ENCODE peak calls at places on chromosomes 3 and 15, in eight cellular contexts. One of them, this sample, is unnamed.

GRCh38 chr3:21551019-21551418 is 200.0 kb downstream of the ZNF385D start:
- DNase-seq in cardiac septum: no peak
- DNase-seq in activated CD8-positive, alpha-beta memory T cell treated with anti-CD3 and anti-CD28 coated beads, Interleukin-2, amount 10 ng/mL, durations not matched to agents 7 days and 5 days: no peak
- DNase-seq in esophagus squamous epithelium: no peak
- DNase-seq in GM12892: no peak
- DNase-seq in COR-L47: no peak
- DNase-seq in NCI-H1436 treated with DMSO at 0.1 percent for 48 hours: no peak
- DNase-seq in NAMALWA: no peak
- DNase-seq in this sample: no peak

GRCh38 chr15:70127288-70127746 is 29.6 kb upstream of the TLE3 start:
- DNase-seq in NCI-H1436 treated with DMSO at 0.1 percent for 48 hours: no peak
- DNase-seq in esophagus squamous epithelium: no peak
- DNase-seq in COR-L47: no peak
- DNase-seq in NAMALWA: peak
- DNase-seq in GM12892: no peak
- DNase-seq in activated CD8-positive, alpha-beta memory T cell treated with anti-CD3 and anti-CD28 coated beads, Interleukin-2, amount 10 ng/mL, durations not matched to agents 7 days and 5 days: no peak
- DNase-seq in cardiac septum: no peak
- DNase-seq in this sample: no peak

GRCh38 chr3:146222204-146223046 is 28.5 kb downstream of the PLSCR4 start:
- DNase-seq in cardiac septum: no peak
- DNase-seq in activated CD8-positive, alpha-beta memory T cell treated with anti-CD3 and anti-CD28 coated beads, Interleukin-2, amount 10 ng/mL, durations not matched to agents 7 days and 5 days: no peak
- DNase-seq in NAMALWA: no peak
- DNase-seq in GM12892: no peak
- DNase-seq in COR-L47: no peak
- DNase-seq in NCI-H1436 treated with DMSO at 0.1 percent for 48 hours: no peak
- DNase-seq in esophagus squamous epithelium: no peak
- DNase-seq in this sample: no peak

GRCh38 chr15:63227689-63228088 is 38.3 kb downstream of the RAB8B start:
- DNase-seq in esophagus squamous epithelium: no peak
- DNase-seq in NCI-H1436 treated with DMSO at 0.1 percent for 48 hours: no peak
- DNase-seq in activated CD8-positive, alpha-beta memory T cell treated with anti-CD3 and anti-CD28 coated beads, Interleukin-2, amount 10 ng/mL, durations not matched to agents 7 days and 5 days: no peak
- DNase-seq in COR-L47: no peak
- DNase-seq in GM12892: no peak
- DNase-seq in cardiac septum: no peak
- DNase-seq in NAMALWA: no peak
- DNase-seq in this sample: no peak

GRCh38 chr3:183815951-183816475 is 9.4 kb downstream of the MAP6D1 start:
- DNase-seq in GM12892: no peak
- DNase-seq in NCI-H1436 treated with DMSO at 0.1 percent for 48 hours: no peak
- DNase-seq in activated CD8-positive, alpha-beta memory T cell treated with anti-CD3 and anti-CD28 coated beads, Interleukin-2, amount 10 ng/mL, durations not matched to agents 7 days and 5 days: no peak
- DNase-seq in esophagus squamous epithelium: no peak
- DNase-seq in COR-L47: no peak
- DNase-seq in cardiac septum: no peak
- DNase-seq in NAMALWA: peak
- DNase-seq in this sample: no peak

GRCh38 chr3:51642462-51642861 is 28.6 kb upstream of the TEX264 start:
- DNase-seq in NCI-H1436 treated with DMSO at 0.1 percent for 48 hours: no peak
- DNase-seq in cardiac septum: no peak
- DNase-seq in esophagus squamous epithelium: no peak
- DNase-seq in GM12892: no peak
- DNase-seq in COR-L47: no peak
- DNase-seq in NAMALWA: peak
- DNase-seq in activated CD8-positive, alpha-beta memory T cell treated with anti-CD3 and anti-CD28 coated beads, Interleukin-2, amount 10 ng/mL, durations not matched to agents 7 days and 5 days: no peak
- DNase-seq in this sample: no peak

GRCh38 chr3:184355261-184356012 is 6.0 kb downstream of the CLCN2 start:
- DNase-seq in GM12892: no peak
- DNase-seq in NAMALWA: no peak
- DNase-seq in NCI-H1436 treated with DMSO at 0.1 percent for 48 hours: no peak
- DNase-seq in cardiac septum: no peak
- DNase-seq in activated CD8-positive, alpha-beta memory T cell treated with anti-CD3 and anti-CD28 coated beads, Interleukin-2, amount 10 ng/mL, durations not matched to agents 7 days and 5 days: no peak
- DNase-seq in COR-L47: no peak
- DNase-seq in esophagus squamous epithelium: no peak
- DNase-seq in this sample: no peak

GRCh38 chr3:174767406-174767805 is 91.7 kb upstream of the NAALADL2 start:
- DNase-seq in esophagus squamous epithelium: no peak
- DNase-seq in COR-L47: no peak
- DNase-seq in NCI-H1436 treated with DMSO at 0.1 percent for 48 hours: no peak
- DNase-seq in activated CD8-positive, alpha-beta memory T cell treated with anti-CD3 and anti-CD28 coated beads, Interleukin-2, amount 10 ng/mL, durations not matched to agents 7 days and 5 days: no peak
- DNase-seq in cardiac septum: no peak
- DNase-seq in GM12892: no peak
- DNase-seq in NAMALWA: no peak
- DNase-seq in this sample: no peak

GRCh38 chr15:51726302-51727073 is 11.0 kb downstream of the LYSMD2 start:
- DNase-seq in NAMALWA: peak
- DNase-seq in GM12892: no peak
- DNase-seq in esophagus squamous epithelium: no peak
- DNase-seq in activated CD8-positive, alpha-beta memory T cell treated with anti-CD3 and anti-CD28 coated beads, Interleukin-2, amount 10 ng/mL, durations not matched to agents 7 days and 5 days: peak
- DNase-seq in NCI-H1436 treated with DMSO at 0.1 percent for 48 hours: peak
- DNase-seq in COR-L47: peak
- DNase-seq in cardiac septum: peak
- DNase-seq in this sample: no peak

GRCh38 chr15:46946953-46947352 is 770.4 kb upstream of the SEMA6D start:
- DNase-seq in esophagus squamous epithelium: no peak
- DNase-seq in NCI-H1436 treated with DMSO at 0.1 percent for 48 hours: no peak
- DNase-seq in cardiac septum: no peak
- DNase-seq in COR-L47: peak
- DNase-seq in NAMALWA: no peak
- DNase-seq in GM12892: no peak
- DNase-seq in activated CD8-positive, alpha-beta memory T cell treated with anti-CD3 and anti-CD28 coated beads, Interleukin-2, amount 10 ng/mL, durations not matched to agents 7 days and 5 days: no peak
- DNase-seq in this sample: no peak

GRCh38 chr3:150544726-150545125 is 1.6 kb downstream of the SERP1 start:
- DNase-seq in NCI-H1436 treated with DMSO at 0.1 percent for 48 hours: no peak
- DNase-seq in GM12892: no peak
- DNase-seq in activated CD8-positive, alpha-beta memory T cell treated with anti-CD3 and anti-CD28 coated beads, Interleukin-2, amount 10 ng/mL, durations not matched to agents 7 days and 5 days: no peak
- DNase-seq in esophagus squamous epithelium: no peak
- DNase-seq in NAMALWA: no peak
- DNase-seq in COR-L47: no peak
- DNase-seq in cardiac septum: no peak
- DNase-seq in this sample: no peak

GRCh38 chr3:138180375-138181029 is 5.8 kb upstream of the DBR1 start:
- DNase-seq in esophagus squamous epithelium: no peak
- DNase-seq in GM12892: no peak
- DNase-seq in NCI-H1436 treated with DMSO at 0.1 percent for 48 hours: peak
- DNase-seq in activated CD8-positive, alpha-beta memory T cell treated with anti-CD3 and anti-CD28 coated beads, Interleukin-2, amount 10 ng/mL, durations not matched to agents 7 days and 5 days: peak
- DNase-seq in cardiac septum: no peak
- DNase-seq in NAMALWA: peak
- DNase-seq in COR-L47: peak
- DNase-seq in this sample: peak

GRCh38 chr3:176872771-176873209 is 324.5 kb downstream of the TBL1XR1 start:
- DNase-seq in NAMALWA: peak
- DNase-seq in cardiac septum: no peak
- DNase-seq in activated CD8-positive, alpha-beta memory T cell treated with anti-CD3 and anti-CD28 coated beads, Interleukin-2, amount 10 ng/mL, durations not matched to agents 7 days and 5 days: peak
- DNase-seq in COR-L47: no peak
- DNase-seq in GM12892: no peak
- DNase-seq in NCI-H1436 treated with DMSO at 0.1 percent for 48 hours: no peak
- DNase-seq in esophagus squamous epithelium: no peak
- DNase-seq in this sample: peak

GRCh38 chr3:30083315-30083714 is 523.1 kb upstream of the TGFBR2 start:
- DNase-seq in cardiac septum: no peak
- DNase-seq in NCI-H1436 treated with DMSO at 0.1 percent for 48 hours: no peak
- DNase-seq in NAMALWA: no peak
- DNase-seq in GM12892: no peak
- DNase-seq in COR-L47: no peak
- DNase-seq in esophagus squamous epithelium: no peak
- DNase-seq in activated CD8-positive, alpha-beta memory T cell treated with anti-CD3 and anti-CD28 coated beads, Interleukin-2, amount 10 ng/mL, durations not matched to agents 7 days and 5 days: no peak
- DNase-seq in this sample: no peak